ENCODE peak calls at places on chromosome 22, in four cellular contexts. H, O, C and D are unnamed samples. For H3K9me3, the result is how much of the 10 kb centered on the place peaks cover.

GRCh38 chr22:37588540-37589215 is 8.8 kb upstream of the LGALS2 start:
- DNase-seq in H (no peak), O (no peak), C (no peak), D (no peak)

GRCh38 chr22:45580703-45581381 is 78.2 kb downstream of the FBLN1 start:
- DNase-seq in H (no peak), O (no peak), C (no peak), D (no peak)

GRCh38 chr22:25069758-25070461 is 117.4 kb downstream of the KIAA1671 start:
- DNase-seq in H (no peak), O (no peak), C (no peak), D (no peak)

GRCh38 chr22:44538071-44538470 is 40.0 kb upstream of the RTL6 start:
- DNase-seq in H (no peak), O (no peak), C (peak), D (no peak)

GRCh38 chr22:24694971-24695928 is 79.3 kb downstream of the PIWIL3 start:
- DNase-seq in H (no peak), O (no peak), C (no peak), D (no peak)

GRCh38 chr22:32396746-32397145 is 15.3 kb downstream of the RTCB start:
- DNase-seq in H (no peak), O (no peak), C (peak), D (no peak)

GRCh38 chr22:38543822-38544221 is 26.2 kb downstream of the DMC1 start:
- DNase-seq in H (no peak), O (no peak), C (no peak), D (no peak)

GRCh38 chr22:24525416-24526037 is 29.4 kb downstream of the GUCD1 start:
- DNase-seq in H (peak), O (peak), C (peak), D (peak)

GRCh38 chr22:27474711-27475547 is 326.6 kb downstream of the MN1 start:
- DNase-seq in H (no peak), O (no peak), C (peak), D (no peak)

GRCh38 chr22:19634576-19634975 is 79.7 kb upstream of the SEPTIN5 start:
- DNase-seq in H (no peak), O (no peak), C (no peak), D (no peak)

GRCh38 chr22:23566716-23567475 is 13.2 kb downstream of the IGLL1 start:
- DNase-seq in H (no peak), O (no peak), C (no peak), D (no peak)

GRCh38 chr22:25777870-25778269 is 35.9 kb downstream of the MYO18B start:
- DNase-seq in H (no peak), O (no peak), C (peak), D (no peak)

GRCh38 chr22:38987171-38987895 is 5.2 kb downstream of the APOBEC3B start:
- DNase-seq in H (no peak), O (no peak), C (no peak), D (no peak)

GRCh38 chr22:37284807-37285355 is 2.6 kb downstream of the CYTH4 start:
- DNase-seq in H (peak), O (peak), C (no peak), D (peak)

GRCh38 chr22:27989758-27990450 is 70.8 kb upstream of the PITPNB start:
- DNase-seq in H (no peak), O (no peak), C (no peak), D (no peak)

GRCh38 chr22:24728790-24729637 is 45.5 kb downstream of the PIWIL3 start:
- DNase-seq in H (no peak), O (peak), C (no peak), D (no peak)

GRCh38 chr22:26718905-26719304 is 61.5 kb downstream of the MIAT start:
- DNase-seq in H (no peak), O (no peak), C (peak), D (no peak)

GRCh38 chr22:21443057-21443734 is 24.0 kb upstream of the TMEM191C start:
- DNase-seq in H (no peak), O (peak), C (no peak), D (peak)

GRCh38 chr22:41028841-41029240 is 63.6 kb upstream of the EP300 start:
- DNase-seq in H (no peak), O (no peak), C (peak), D (no peak)

GRCh38 chr22:20015187-20015625 is 1.4 kb downstream of the ARVCF start:
- DNase-seq in H (no peak), O (no peak), C (no peak), D (no peak)

GRCh38 chr22:30626413-30626812 is 9.2 kb upstream of the SLC35E4 start:
- DNase-seq in H (no peak), O (no peak), C (no peak), D (no peak)

GRCh38 chr22:50252081-50253045 is 1.3 kb upstream of the HDAC10 start:
- DNase-seq in H (peak), O (peak), C (peak), D (peak)

GRCh38 chr22:19765477-19766234 is 5.1 kb downstream of the TBX1 start:
- DNase-seq in H (no peak), O (no peak), C (no peak), D (no peak)

GRCh38 chr22:45542001-45542520 is 39.4 kb downstream of the FBLN1 start:
- DNase-seq in H (no peak), O (no peak), C (no peak), D (no peak)

GRCh38 chr22:19806213-19807160 is 45.9 kb downstream of the TBX1 start:
- DNase-seq in H (no peak), O (no peak), C (no peak), D (no peak)

GRCh38 chr22:31139866-31140716 is at the start of gene PLA2G3:
- DNase-seq in H (no peak), O (no peak), C (peak), D (no peak)

GRCh38 chr22:17741866-17742527 is 32.3 kb downstream of the BID start:
- DNase-seq in H (no peak), O (no peak), C (no peak), D (no peak)

GRCh38 chr22:21568207-21569075 is 927 bp downstream of the UBE2L3 start:
- DNase-seq in H (no peak), O (peak), C (peak), D (no peak)

GRCh38 chr22:37233751-37234631 is 10.1 kb downstream of the RAC2 start:
- DNase-seq in H (no peak), O (no peak), C (no peak), D (no peak)

GRCh38 chr22:41327124-41327523 is 25.8 kb downstream of the ZC3H7B start:
- DNase-seq in H (no peak), O (no peak), C (no peak), D (no peak)

GRCh38 chr22:30221121-30221992 is 25.2 kb downstream of the LIF start:
- DNase-seq in H (peak), O (no peak), C (no peak), D (no peak)

GRCh38 chr22:17095538-17095937 is 10.7 kb downstream of the IL17RA start:
- DNase-seq in H (no peak), O (no peak), C (no peak), D (no peak)

GRCh38 chr22:36351921-36352774 is 35.6 kb downstream of the MYH9 start:
- DNase-seq in H (no peak), O (no peak), C (no peak), D (no peak)

GRCh38 chr22:20545681-20546521 is 38.5 kb downstream of the MED15 start:
- DNase-seq in H (no peak), O (no peak), C (no peak), D (no peak)

GRCh38 chr22:43202756-43203155 is 15.8 kb upstream of the TTLL12 start:
- DNase-seq in H (no peak), O (no peak), C (no peak), D (no peak)

GRCh38 chr22:43200031-43200430 is 13.1 kb upstream of the TTLL12 start:
- DNase-seq in H (no peak), O (no peak), C (no peak), D (no peak)

GRCh38 chr22:43200555-43200954 is 13.6 kb upstream of the TTLL12 start:
- DNase-seq in H (no peak), O (no peak), C (no peak), D (no peak)

GRCh38 chr22:43202326-43202725 is 15.4 kb upstream of the TTLL12 start:
- DNase-seq in H (no peak), O (no peak), C (no peak), D (no peak)

DNA sequence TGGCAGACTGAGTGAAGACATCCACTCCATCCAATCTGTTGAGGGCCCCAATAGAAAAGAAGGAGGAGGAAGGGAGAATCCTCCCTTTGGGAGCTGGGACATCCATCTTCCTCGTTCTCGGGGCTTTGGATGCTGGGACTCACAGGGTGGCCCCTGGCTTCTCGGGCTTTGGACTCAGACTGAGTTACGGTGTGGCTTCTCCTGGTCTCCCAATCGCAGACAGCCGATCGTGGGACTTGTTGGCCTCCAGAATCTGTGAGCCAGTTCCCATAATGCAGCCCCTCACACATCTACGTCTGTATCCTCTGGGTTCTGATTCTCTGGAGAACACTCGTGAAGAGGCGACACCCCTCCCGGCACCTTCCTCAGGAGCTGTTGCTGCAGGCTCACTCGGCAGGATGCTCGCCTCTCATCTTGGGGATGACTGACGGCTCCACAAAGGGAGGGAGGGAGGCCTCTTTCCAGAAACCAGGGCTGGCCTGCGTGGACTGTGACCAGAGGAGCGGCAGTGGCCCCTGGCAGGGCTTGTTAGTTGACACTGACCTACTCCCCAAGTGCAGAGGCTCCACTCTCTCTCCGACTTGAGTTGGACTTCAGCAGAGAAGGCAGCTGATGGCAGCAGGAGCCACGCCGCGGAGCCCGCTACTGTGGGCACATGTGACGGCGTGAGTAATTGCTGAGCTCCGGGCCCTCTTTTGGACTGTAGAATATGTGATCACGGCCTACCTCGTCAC is 14.7 kb upstream of the TTLL12 start:
- DNase-seq in H (no peak), O (no peak), C (no peak), D (no peak)
- H3K9me3 ChIP-seq in H (under half), O (under half), C (under half), D (under half)

DNA sequence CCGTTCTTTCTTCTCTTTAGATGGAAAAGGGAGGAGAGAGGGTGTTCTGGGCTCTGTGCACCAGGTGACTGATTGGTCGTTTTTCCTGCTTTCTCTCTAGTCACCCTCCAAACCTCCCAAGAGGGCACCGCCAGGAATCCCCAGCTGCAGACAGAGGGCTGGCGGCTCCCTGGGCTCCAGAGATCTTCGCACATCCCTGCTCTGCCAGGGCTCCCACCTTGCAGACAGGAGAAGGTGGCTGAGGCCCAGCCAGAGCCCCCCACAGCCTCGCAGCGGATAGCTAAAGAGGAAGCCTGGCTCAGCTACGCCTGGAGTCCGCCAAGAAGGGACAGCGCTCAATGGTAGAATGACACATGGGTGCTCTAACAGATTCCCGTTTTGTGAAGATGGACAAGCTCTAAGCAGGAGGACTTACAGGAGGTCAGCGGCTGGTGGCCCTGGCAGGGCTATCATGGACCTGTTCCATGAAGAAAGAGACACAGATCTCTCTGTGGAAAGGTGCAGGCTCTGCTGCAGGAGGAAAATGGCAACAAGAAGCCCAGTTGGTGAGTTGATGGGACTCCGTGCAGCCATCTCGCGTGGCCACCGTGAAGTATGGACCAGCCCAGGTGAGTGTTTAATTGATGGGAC is 976.9 kb downstream of the BRD1 start:
- DNase-seq in H (no peak), O (no peak), C (no peak), D (no peak)
- H3K9me3 ChIP-seq in H (under half), O (under half), C (under half), D (under half)

GRCh38 chr22:49182416-49182815 is 645.3 kb downstream of the BRD1 start:
- DNase-seq in H (no peak), O (no peak), C (no peak), D (no peak)
- H3K9me3 ChIP-seq in H (under half), O (under half), C (under half), D (under half)

GRCh38 chr22:47394504-47395440 is 632.3 kb downstream of the TBC1D22A start:
- DNase-seq in H (no peak), O (no peak), C (no peak), D (no peak)
- H3K9me3 ChIP-seq in H (under half), O (under half), C (under half), D (under half)

DNA sequence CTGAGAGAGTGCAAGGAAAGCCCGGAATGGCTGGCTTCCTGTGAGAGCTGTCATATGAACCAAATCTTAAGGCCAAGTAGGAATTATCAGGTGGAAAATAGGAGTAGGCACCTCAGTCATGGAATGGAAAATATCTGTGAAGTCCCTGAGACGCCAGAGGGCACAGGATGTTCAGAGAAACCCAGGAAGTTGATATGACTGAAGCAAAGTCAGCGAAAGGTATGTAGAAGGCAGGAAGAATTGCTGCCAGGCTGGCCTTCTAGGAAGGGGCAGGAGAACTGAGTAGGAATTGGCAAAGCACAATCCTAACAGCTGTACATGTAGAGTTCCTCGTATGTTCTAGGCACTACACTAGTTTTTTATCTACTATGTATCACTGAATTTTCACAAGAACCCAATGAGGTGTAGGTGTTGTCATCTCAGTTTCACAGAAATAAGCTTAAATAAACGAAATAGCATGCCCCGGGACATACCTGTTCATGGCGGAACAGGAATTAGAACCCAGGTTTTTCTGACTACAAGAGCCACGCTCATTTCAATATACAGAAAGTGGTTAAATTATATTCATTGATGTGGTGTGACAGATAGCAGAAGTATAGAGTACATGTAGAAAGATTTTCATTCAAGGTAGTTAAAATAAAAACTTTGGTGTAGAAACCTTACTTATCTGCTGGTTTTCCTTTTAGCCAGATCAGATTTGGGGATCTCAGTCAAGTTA is 17.0 kb downstream of the HMGXB4 start:
- DNase-seq in H (no peak), O (no peak), C (no peak), D (no peak)
- H3K9me3 ChIP-seq in H (under half), O (under half), C (under half), D (under half)